ENCODE peak calls at places on chromosome 9, in eight cellular contexts. Q is mucosa of descending colon; G is CD4-positive, CD25-positive, alpha-beta regulatory T cell; Y is PC-3; A is fibroblast of mammary gland; L is cardiac muscle cell; C is cardiac fibroblast; U is HL-60. H is an unnamed sample.
A peak's percentile ranks its signal among the peaks of the same experiment; 100 is the strongest.

GRCh38 chr9:69937358-69937757 is 106.3 kb upstream of the MAMDC2 start:
- DNase-seq in U (no peak), Y (peak; percentile 70), G (no peak), C (peak; percentile 73), L (no peak), A (peak; percentile 61), Q (no peak), H (no peak)

GRCh38 chr9:100674419-100675122 is 96.7 kb downstream of the CAVIN4 start:
- DNase-seq in C (no peak), L (no peak), Y (no peak), G (no peak), Q (no peak), A (no peak), U (peak; percentile 8), H (peak; percentile 31)

GRCh38 chr9:7963026-7963425 is 163.4 kb upstream of the DMAC1 start:
- DNase-seq in Y (no peak), Q (no peak), L (no peak), G (no peak), A (peak; percentile 14), U (no peak), C (no peak), H (no peak)

GRCh38 chr9:124285903-124286291 is 28.1 kb downstream of the NEK6 start:
- DNase-seq in G (no peak), Q (peak; percentile 80), L (no peak), C (peak; percentile 96), A (peak; percentile 94), Y (no peak), U (peak; percentile 79), H (no peak)

GRCh38 chr9:123718188-123718587 is 211.7 kb downstream of the DENND1A start:
- DNase-seq in U (no peak), Q (no peak), Y (no peak), L (no peak), C (no peak), G (no peak), A (no peak), H (no peak)

GRCh38 chr9:74753650-74754049 is 134.1 kb downstream of the TRPM6 start:
- DNase-seq in C (no peak), A (no peak), U (no peak), Q (no peak), G (no peak), Y (no peak), L (no peak), H (no peak)

GRCh38 chr9:29285818-29286217 is 1712.5 kb upstream of the C9orf72 start:
- DNase-seq in L (no peak), Q (no peak), G (no peak), C (peak; percentile 28), A (peak; percentile 46), U (no peak), Y (peak; percentile 61), H (no peak)

GRCh38 chr9:2469681-2470141 is 151.9 kb upstream of the VLDLR start:
- DNase-seq in Y (peak; percentile 41), Q (peak; percentile 52), U (peak; percentile 4), L (peak; percentile 44), G (no peak), A (peak; percentile 54), C (peak; percentile 32), H (no peak)

GRCh38 chr9:35350212-35350611 is 139.7 kb upstream of the RUSC2 start:
- DNase-seq in U (no peak), Q (no peak), C (no peak), L (no peak), A (no peak), G (no peak), Y (no peak), H (peak; percentile 59)

GRCh38 chr9:119343161-119343720 is 26.0 kb downstream of the BRINP1 start:
- DNase-seq in Q (no peak), C (no peak), Y (no peak), A (no peak), U (no peak), L (no peak), G (no peak), H (no peak)

GRCh38 chr9:92669890-92670708 is at the start of gene IPPK:
- DNase-seq in G (peak; percentile 96), L (peak; percentile 99), Y (peak; percentile 97), Q (peak; percentile 99), C (peak; percentile 99), A (peak; percentile 99), U (peak; percentile 97), H (peak; percentile 97)

GRCh38 chr9:98569070-98569469 is 139.7 kb downstream of the GABBR2 start:
- DNase-seq in Y (no peak), Q (no peak), C (no peak), L (no peak), U (no peak), G (no peak), A (no peak), H (no peak)

GRCh38 chr9:131318211-131318610 is 28.7 kb downstream of the PLPP7 start:
- DNase-seq in C (no peak), L (no peak), Y (no peak), U (no peak), Q (no peak), A (peak; percentile 18), G (no peak), H (no peak)

GRCh38 chr9:113609562-113610318 is 146.2 kb downstream of the RGS3 start:
- DNase-seq in U (no peak), C (peak; percentile 61), A (peak; percentile 32), Q (no peak), Y (no peak), G (no peak), L (peak; percentile 87), H (peak; percentile 57)

GRCh38 chr9:112387115-112387514 is 7.2 kb downstream of the HSDL2 start:
- DNase-seq in G (no peak), C (no peak), Q (no peak), Y (no peak), L (no peak), U (no peak), A (no peak), H (no peak)

GRCh38 chr9:69218166-69218565 is 44.1 kb downstream of the TJP2 start:
- DNase-seq in C (no peak), Q (no peak), G (no peak), L (no peak), A (no peak), U (no peak), Y (no peak), H (no peak)

GRCh38 chr9:127903557-127904475 is 4.4 kb upstream of the ST6GALNAC6 start:
- DNase-seq in G (no peak), Q (peak; percentile 96), L (peak; percentile 80), U (no peak), Y (no peak), C (no peak), A (no peak), H (no peak)

GRCh38 chr9:129459550-129460322 is 161.2 kb downstream of the C9orf50 start:
- DNase-seq in Y (no peak), L (no peak), A (no peak), U (no peak), G (no peak), C (no peak), Q (no peak), H (no peak)

DNA sequence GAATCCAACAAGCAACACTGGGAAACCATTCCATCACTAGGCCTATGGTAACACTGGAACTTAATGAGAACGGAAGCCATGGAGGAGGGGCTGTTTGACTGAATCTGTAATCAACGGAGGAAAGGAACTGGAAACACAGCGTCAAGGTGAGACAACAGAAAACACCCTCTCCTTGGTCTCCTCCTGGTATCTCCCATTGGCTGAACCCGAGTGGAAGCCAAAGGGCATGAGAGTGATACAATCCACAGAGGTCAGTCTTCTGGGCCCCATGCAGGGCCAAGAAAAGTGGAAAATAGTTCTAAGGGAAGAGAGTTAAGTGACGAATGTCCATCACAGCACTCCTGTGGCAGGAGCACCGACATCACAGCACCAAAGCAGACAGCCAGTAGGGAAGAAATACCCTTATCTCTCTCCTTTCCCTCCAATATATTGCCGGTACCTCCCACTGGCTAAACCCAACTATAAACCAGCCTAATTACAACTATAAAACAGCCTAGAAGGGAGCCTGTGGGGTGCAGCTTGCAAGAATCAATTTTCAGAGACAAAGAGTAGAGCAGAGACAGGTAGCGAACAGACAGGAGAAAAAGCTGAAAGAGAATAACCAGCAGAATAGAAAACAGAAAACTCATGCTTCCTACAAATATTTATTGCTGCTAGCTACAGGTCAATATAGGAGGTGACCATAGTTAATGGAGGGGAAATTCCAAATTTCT is 107.4 kb upstream of the IFNE start:
- DNase-seq in G (no peak), C (no peak), L (no peak), Y (no peak), A (no peak), U (no peak), Q (no peak), H (no peak)
- H3K4me3 ChIP-seq in G (no peak overlapping the region), C (no peak overlapping the region), L (no peak overlapping the region), Y (peak overlapping the region; percentile 73), A (no peak overlapping the region), U (no peak overlapping the region), Q (no peak overlapping the region), H (no peak overlapping the region)

DNA sequence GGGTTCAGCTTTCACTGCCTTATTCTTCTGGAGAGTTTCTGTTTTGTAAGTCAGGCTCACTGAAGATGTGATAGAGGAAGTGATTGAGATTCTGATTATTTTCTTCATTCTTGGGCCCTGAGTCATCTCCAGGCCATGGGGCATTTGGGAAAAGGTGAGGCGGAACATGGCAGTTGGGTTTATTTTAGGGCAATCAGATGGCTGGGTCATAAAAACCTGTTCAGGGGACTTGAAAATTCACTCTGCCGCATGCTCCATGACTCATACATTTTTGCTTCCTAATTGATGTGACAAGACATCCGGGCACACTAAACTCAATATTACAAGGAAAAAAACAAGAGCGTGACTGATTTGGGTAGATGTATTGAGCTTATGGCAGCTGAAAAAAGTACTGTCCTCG is 265.7 kb upstream of the KLF4 start:
- DNase-seq in A (peak; percentile 77), Y (peak; percentile 92), G (no peak), C (peak; percentile 72), L (no peak), U (peak; percentile 55), Q (no peak), H (no peak)
- H3K4me3 ChIP-seq in A (no peak overlapping the region), Y (no peak overlapping the region), G (no peak overlapping the region), C (no peak overlapping the region), L (no peak overlapping the region), U (no peak overlapping the region), Q (no peak overlapping the region), H (no peak overlapping the region)

GRCh38 chr9:76459691-76460635 is 981 bp downstream of the GCNT1 start:
- DNase-seq in G (no peak), U (no peak), A (peak; percentile 66), Q (peak; percentile 69), Y (peak; percentile 43), C (peak; percentile 79), L (peak; percentile 56), H (peak; percentile 35)
- H3K4me3 ChIP-seq in G (peak overlapping the region; percentile 93), U (peak overlapping the region; percentile 93), A (peak overlapping the region; percentile 98), Q (peak overlapping the region; percentile 25), Y (peak overlapping the region; percentile 74), C (peak overlapping the region; percentile 95), L (peak overlapping the region; percentile 51), H (peak overlapping the region; percentile 70)

GRCh38 chr9:121354141-121354540 is 15.9 kb downstream of the STOM start:
- DNase-seq in Q (no peak), C (no peak), Y (no peak), L (no peak), G (no peak), A (no peak), U (no peak), H (no peak)

GRCh38 chr9:121353246-121353975 is 16.6 kb downstream of the STOM start:
- DNase-seq in C (no peak), A (no peak), G (peak; percentile 36), Y (no peak), Q (no peak), L (no peak), U (no peak), H (no peak)

GRCh38 chr9:121348321-121348720 is 21.7 kb downstream of the STOM start:
- DNase-seq in Y (no peak), L (no peak), G (no peak), A (no peak), U (no peak), C (no peak), Q (no peak), H (no peak)

GRCh38 chr9:121349009-121349408 is 21.0 kb downstream of the STOM start:
- DNase-seq in A (no peak), Q (no peak), L (no peak), U (no peak), Y (no peak), C (no peak), G (no peak), H (no peak)

GRCh38 chr9:121350993-121351561 is 19.0 kb downstream of the STOM start:
- DNase-seq in U (no peak), Y (peak; percentile 72), L (peak; percentile 34), Q (no peak), A (peak; percentile 93), C (peak; percentile 96), G (no peak), H (no peak)
- H3K4me3 ChIP-seq in U (no peak overlapping the region), Y (no peak overlapping the region), L (no peak overlapping the region), Q (no peak overlapping the region), A (no peak overlapping the region), C (no peak overlapping the region), G (no peak overlapping the region), H (no peak overlapping the region)